ENCODE peak calls at places on chromosomes 3 and 15, in nine cellular contexts. H is PC-9; I is neural progenitor cell; O is naive thymus-derived CD4-positive, alpha-beta T cell; Q is upper lobe of right lung; Z is right atrium auricular region; S is A673; P is CD8-positive, alpha-beta memory T cell; B is tibial artery. W is an unnamed sample.

GRCh38 chr15:33064878-33065277 is 129.6 kb downstream of the FMN1 start:
- DNase-seq in H (peak), I (no peak), O (no peak), Q (no peak), Z (no peak), S (no peak), P (no peak), B (no peak), W (no peak)

GRCh38 chr15:45473068-45473467 is 49.5 kb downstream of the SLC30A4 start:
- DNase-seq in H (no peak), I (no peak), O (no peak), Q (no peak), Z (no peak), S (no peak), P (no peak), B (no peak), W (no peak)

GRCh38 chr3:156176048-156176447 is 55.7 kb downstream of the KCNAB1 start:
- DNase-seq in H (no peak), I (no peak), O (no peak), Q (no peak), Z (no peak), S (no peak), P (no peak), B (no peak), W (no peak)

GRCh38 chr3:50264389-50264963 is 4.5 kb upstream of the SEMA3B start:
- DNase-seq in H (peak), I (peak), O (no peak), Q (peak), Z (peak), S (peak), P (no peak), B (peak), W (peak)

GRCh38 chr15:90106522-90107117 is 4.4 kb upstream of the IDH2 start:
- DNase-seq in H (peak), I (no peak), O (no peak), Q (no peak), Z (no peak), S (peak), P (no peak), B (no peak), W (no peak)

GRCh38 chr15:89984421-89985010 is 16.6 kb upstream of the ZNF710 start:
- DNase-seq in H (no peak), I (no peak), O (no peak), Q (no peak), Z (no peak), S (no peak), P (no peak), B (no peak), W (no peak)

GRCh38 chr3:17233398-17233800 is 348.6 kb downstream of the PLCL2 start:
- DNase-seq in H (peak), I (peak), O (peak), Q (no peak), Z (no peak), S (peak), P (peak), B (no peak), W (no peak)

GRCh38 chr15:71278989-71279756 is 163.9 kb downstream of the THSD4 start:
- DNase-seq in H (peak), I (no peak), O (no peak), Q (no peak), Z (peak), S (peak), P (no peak), B (peak), W (peak)

GRCh38 chr3:66830301-66830700 is 167.8 kb upstream of the KBTBD8 start:
- DNase-seq in H (no peak), I (no peak), O (no peak), Q (no peak), Z (no peak), S (no peak), P (no peak), B (no peak), W (no peak)

GRCh38 chr3:154228561-154229216 is 95.6 kb downstream of the DHX36 start:
- DNase-seq in H (no peak), I (no peak), O (no peak), Q (no peak), Z (no peak), S (no peak), P (no peak), B (no peak), W (no peak)

GRCh38 chr3:77868725-77869124 is 828.8 kb downstream of the ROBO2 start:
- DNase-seq in H (no peak), I (no peak), O (no peak), Q (no peak), Z (no peak), S (no peak), P (no peak), B (no peak), W (no peak)

GRCh38 chr15:78574944-78575343 is 9.6 kb downstream of the CHRNA5 start:
- DNase-seq in H (no peak), I (no peak), O (no peak), Q (no peak), Z (no peak), S (no peak), P (no peak), B (no peak), W (no peak)

GRCh38 chr3:186044973-186045372 is 63.9 kb downstream of the ETV5 start:
- DNase-seq in H (no peak), I (peak), O (no peak), Q (no peak), Z (no peak), S (no peak), P (no peak), B (no peak), W (no peak)

GRCh38 chr3:10548997-10549396 is 43.6 kb upstream of the ATP2B2 start:
- DNase-seq in H (no peak), I (no peak), O (no peak), Q (peak), Z (peak), S (no peak), P (no peak), B (no peak), W (no peak)

GRCh38 chr3:42898896-42899675 is 6.9 kb upstream of the ZNF662 start:
- DNase-seq in H (no peak), I (no peak), O (no peak), Q (no peak), Z (no peak), S (no peak), P (no peak), B (no peak), W (no peak)

GRCh38 chr15:42344763-42345162 is 14.5 kb upstream of the CAPN3 start:
- DNase-seq in H (no peak), I (no peak), O (no peak), Q (no peak), Z (no peak), S (no peak), P (no peak), B (peak), W (no peak)

GRCh38 chr3:40523781-40524180 is 979 bp upstream of the ZNF621 start:
- DNase-seq in H (no peak), I (peak), O (no peak), Q (no peak), Z (no peak), S (no peak), P (no peak), B (no peak), W (no peak)

GRCh38 chr15:66945286-66945685 is 120.1 kb upstream of the SMAD3 start:
- DNase-seq in H (no peak), I (no peak), O (no peak), Q (no peak), Z (no peak), S (no peak), P (no peak), B (no peak), W (no peak)

GRCh38 chr15:32730677-32731654 is 13.2 kb downstream of the GREM1 start:
- DNase-seq in H (peak), I (peak), O (no peak), Q (peak), Z (no peak), S (peak), P (no peak), B (no peak), W (no peak)

DNA sequence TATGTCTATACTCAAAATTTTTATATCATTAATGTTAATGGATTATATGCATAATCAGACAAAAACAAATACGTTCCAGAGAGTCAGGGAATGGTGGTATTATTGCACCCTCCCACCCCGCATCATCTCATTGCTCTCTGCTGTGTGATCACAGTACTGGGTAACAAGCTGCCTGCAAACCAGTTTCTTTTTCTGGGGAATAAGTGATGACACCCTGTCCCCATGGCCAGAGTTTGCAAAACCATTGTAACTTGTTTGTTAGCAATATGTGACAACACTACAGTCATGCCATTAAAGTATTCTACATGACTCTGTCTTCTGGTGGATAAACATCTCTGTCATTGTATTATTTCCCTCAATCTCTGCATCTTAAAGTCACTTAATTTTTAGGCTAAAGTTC is 39.5 kb downstream of the ZBTB38 start:
- DNase-seq in H (no peak), I (no peak), O (no peak), Q (no peak), Z (no peak), S (no peak), P (no peak), B (no peak), W (no peak)
- H3K27ac ChIP-seq in H (no peak), I (no peak), O (no peak), Q (peak), Z (peak), S (no peak), P (no peak), B (peak), W (peak)

GRCh38 chr15:101250931-101251829 is 668 bp downstream of the CHSY1 start:
- DNase-seq in H (peak), I (peak), O (no peak), Q (no peak), Z (no peak), S (peak), P (no peak), B (no peak), W (no peak)

GRCh38 chr15:101254157-101255065 is 2.6 kb upstream of the CHSY1 start:
- DNase-seq in H (no peak), I (no peak), O (no peak), Q (no peak), Z (no peak), S (no peak), P (no peak), B (no peak), W (peak)

GRCh38 chr15:101255066-101255415 is 3.2 kb upstream of the CHSY1 start:
- DNase-seq in H (no peak), I (no peak), O (no peak), Q (no peak), Z (no peak), S (no peak), P (no peak), B (no peak), W (no peak)

GRCh38 chr15:101251830-101252820 is at the start of gene CHSY1:
- DNase-seq in H (peak), I (peak), O (peak), Q (peak), Z (peak), S (peak), P (peak), B (peak), W (peak)

GRCh38 chr15:101252836-101253235 is 988 bp upstream of the CHSY1 start:
- DNase-seq in H (no peak), I (no peak), O (no peak), Q (no peak), Z (no peak), S (no peak), P (no peak), B (no peak), W (no peak)
- H3K27ac ChIP-seq in H (no peak), I (no peak), O (peak), Q (peak), Z (peak), S (peak), P (peak), B (peak), W (peak)

DNA sequence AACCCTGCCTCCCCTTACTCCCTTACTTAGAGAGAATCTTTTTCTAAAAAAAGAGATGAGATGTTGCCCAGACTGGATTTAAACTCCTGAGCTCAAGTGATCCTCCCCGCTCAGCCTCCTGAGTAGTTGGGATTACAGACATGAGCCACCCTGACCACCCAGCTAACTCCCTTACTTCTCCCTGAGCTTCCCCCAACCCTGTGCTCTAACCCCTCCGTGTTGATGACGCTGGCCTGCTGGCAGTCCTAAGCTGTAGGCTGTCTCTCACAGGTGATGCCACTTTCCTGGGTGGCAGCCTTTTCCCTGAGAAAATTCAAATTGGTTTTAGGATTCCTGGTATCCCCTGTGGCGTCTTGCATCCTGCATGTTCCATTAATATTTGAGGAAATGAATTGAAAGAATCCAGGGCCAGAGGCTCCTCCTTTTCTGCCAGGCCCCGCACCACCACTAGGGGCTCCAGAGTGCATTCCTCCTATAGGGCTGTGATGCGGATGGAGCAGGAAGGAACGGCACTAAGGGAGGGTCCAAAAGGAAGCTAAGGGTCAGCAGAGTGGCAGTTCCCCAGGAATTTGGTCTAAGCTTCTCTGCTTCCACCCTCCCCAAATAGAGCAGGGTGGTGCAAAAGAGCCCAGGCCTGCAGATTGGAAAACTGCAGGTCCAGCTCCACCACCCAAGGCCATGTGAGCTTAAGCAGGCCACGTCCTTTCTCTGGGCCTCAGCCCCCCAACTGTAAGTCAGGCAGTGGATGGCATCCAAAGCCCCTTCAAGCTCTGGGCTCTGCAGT is 101.1 kb downstream of the DAPK2 start:
- DNase-seq in H (peak), I (peak), O (peak), Q (peak), Z (peak), S (peak), P (peak), B (peak), W (peak)
- H3K27ac ChIP-seq in H (peak), I (no peak), O (no peak), Q (peak), Z (peak), S (no peak), P (no peak), B (no peak), W (no peak)

DNA sequence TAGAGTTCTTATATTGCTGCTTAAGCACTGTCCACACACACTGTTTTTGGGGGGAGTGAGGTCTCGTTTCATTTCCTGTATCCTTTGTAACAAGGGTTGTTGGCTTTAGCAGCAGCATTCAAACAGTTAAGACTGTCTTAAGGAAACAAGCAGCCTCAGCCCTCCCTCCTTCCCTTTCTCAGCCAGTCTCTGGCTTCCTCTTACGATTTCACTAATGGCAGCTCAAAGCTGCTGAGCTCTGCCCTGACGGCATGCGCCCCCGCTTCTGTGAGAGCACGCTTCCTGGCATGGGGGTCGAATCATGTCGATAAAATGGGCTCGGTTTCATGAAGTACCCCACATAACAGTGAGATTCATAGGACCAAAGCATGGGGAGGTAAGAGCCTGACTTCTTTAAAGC is 105.0 kb downstream of the KLHL25 start:
- DNase-seq in H (no peak), I (peak), O (peak), Q (no peak), Z (no peak), S (peak), P (peak), B (peak), W (peak)
- H3K27ac ChIP-seq in H (no peak), I (peak), O (peak), Q (peak), Z (peak), S (peak), P (peak), B (peak), W (peak)

DNA sequence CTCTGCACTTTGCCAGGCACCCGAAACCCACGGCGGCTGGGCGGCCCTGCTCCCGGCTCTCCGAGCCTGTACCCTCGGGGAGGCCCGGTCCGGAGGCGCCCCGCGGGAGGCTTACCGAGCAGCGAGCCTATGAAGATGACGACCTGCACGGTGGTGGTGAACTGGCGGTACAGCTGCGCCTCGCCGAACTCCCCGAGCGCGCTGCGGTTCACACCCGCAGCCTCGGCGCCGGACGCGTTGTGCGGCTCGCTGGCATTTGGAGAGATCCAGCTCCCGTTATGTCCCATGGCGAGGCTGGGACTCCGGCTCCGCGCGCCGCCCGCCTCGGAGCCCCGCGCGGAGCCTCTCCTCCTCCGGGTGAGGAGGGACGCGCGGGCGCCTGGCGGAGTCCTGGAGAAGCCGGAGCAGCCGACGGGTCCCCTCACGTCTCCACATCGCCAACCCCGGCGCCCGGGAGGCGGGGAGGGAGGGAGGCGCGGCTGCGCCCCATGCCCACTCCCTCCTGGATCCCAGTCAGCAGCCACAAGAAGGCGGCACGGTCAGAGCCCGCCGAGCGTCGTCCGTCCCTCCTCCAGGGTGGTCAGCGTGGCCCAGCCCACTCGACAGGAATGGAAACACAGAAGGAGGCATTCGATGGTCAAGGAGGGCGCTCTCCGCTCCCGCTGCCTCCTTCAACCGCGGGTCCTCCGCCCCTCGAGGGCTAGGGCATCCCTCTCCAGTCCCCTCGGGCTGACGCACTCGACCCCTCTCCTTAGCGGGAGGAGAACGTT is at the start of gene GPR176:
- DNase-seq in H (peak), I (peak), O (peak), Q (peak), Z (no peak), S (peak), P (peak), B (peak), W (peak)
- H3K27ac ChIP-seq in H (no peak), I (no peak), O (no peak), Q (peak), Z (peak), S (peak), P (no peak), B (peak), W (peak)